ENCODE peak calls at places on chromosomes 6 and 20, in ten cellular contexts. One of them, this sample, is unnamed.

GRCh38 chr6:13406781-13407180 is 78.4 kb upstream of the TBC1D7 start:
- DNase-seq in HCT116: peak; percentile 16
- DNase-seq in H1: no peak
- DNase-seq in GM23338: no peak
- DNase-seq in GM23248: no peak
- DNase-seq in neuronal stem cell: no peak
- DNase-seq in astrocyte: no peak
- DNase-seq in IMR-90: no peak
- DNase-seq in H9: no peak
- DNase-seq in DND-41: no peak
- DNase-seq in this sample: no peak

GRCh38 chr6:13404115-13404891 is 76.0 kb upstream of the TBC1D7 start:
- DNase-seq in HCT116: no peak
- DNase-seq in H1: no peak
- DNase-seq in GM23338: no peak
- DNase-seq in GM23248: peak; percentile 68
- DNase-seq in neuronal stem cell: no peak
- DNase-seq in astrocyte: peak; percentile 76
- DNase-seq in IMR-90: peak; percentile 64
- DNase-seq in H9: no peak
- DNase-seq in DND-41: no peak
- DNase-seq in this sample: no peak

GRCh38 chr6:51300510-51300909 is 481.8 kb downstream of the TFAP2B start:
- DNase-seq in HCT116: no peak
- DNase-seq in H1: no peak
- DNase-seq in GM23338: no peak
- DNase-seq in GM23248: no peak
- DNase-seq in neuronal stem cell: no peak
- DNase-seq in astrocyte: no peak
- DNase-seq in IMR-90: no peak
- DNase-seq in H9: no peak
- DNase-seq in DND-41: no peak
- DNase-seq in this sample: no peak

GRCh38 chr6:81486234-81486633 is 266.2 kb downstream of the TENT5A start:
- DNase-seq in HCT116: no peak
- DNase-seq in H1: no peak
- DNase-seq in GM23338: no peak
- DNase-seq in GM23248: no peak
- DNase-seq in neuronal stem cell: no peak
- DNase-seq in astrocyte: no peak
- DNase-seq in IMR-90: no peak
- DNase-seq in H9: no peak
- DNase-seq in DND-41: no peak
- DNase-seq in this sample: no peak

GRCh38 chr20:53574259-53574789 is 19.3 kb downstream of the ZNF217 start:
- DNase-seq in HCT116: no peak
- DNase-seq in H1: no peak
- DNase-seq in GM23338: no peak
- DNase-seq in GM23248: no peak
- DNase-seq in neuronal stem cell: no peak
- DNase-seq in astrocyte: no peak
- DNase-seq in IMR-90: no peak
- DNase-seq in H9: no peak
- DNase-seq in DND-41: no peak
- DNase-seq in this sample: no peak

GRCh38 chr6:28212510-28213212 is 12.4 kb upstream of the ZSCAN9 start:
- DNase-seq in HCT116: peak; percentile 80
- DNase-seq in H1: peak; percentile 92
- DNase-seq in GM23338: peak; percentile 81
- DNase-seq in GM23248: peak; percentile 87
- DNase-seq in neuronal stem cell: peak; percentile 70
- DNase-seq in astrocyte: peak; percentile 76
- DNase-seq in IMR-90: peak; percentile 90
- DNase-seq in H9: peak; percentile 84
- DNase-seq in DND-41: no peak
- DNase-seq in this sample: peak; percentile 82

GRCh38 chr6:134550604-134551003 is 232.7 kb upstream of the SGK1 start:
- DNase-seq in HCT116: no peak
- DNase-seq in H1: no peak
- DNase-seq in GM23338: peak; percentile 50
- DNase-seq in GM23248: peak; percentile 48
- DNase-seq in neuronal stem cell: no peak
- DNase-seq in astrocyte: peak; percentile 91
- DNase-seq in IMR-90: peak; percentile 73
- DNase-seq in H9: no peak
- DNase-seq in DND-41: no peak
- DNase-seq in this sample: no peak

GRCh38 chr6:2951723-2952122 is 19.6 kb downstream of the SERPINB6 start:
- DNase-seq in HCT116: no peak
- DNase-seq in H1: no peak
- DNase-seq in GM23338: peak; percentile 35
- DNase-seq in GM23248: no peak
- DNase-seq in neuronal stem cell: no peak
- DNase-seq in astrocyte: no peak
- DNase-seq in IMR-90: no peak
- DNase-seq in H9: peak; percentile 41
- DNase-seq in DND-41: no peak
- DNase-seq in this sample: no peak

GRCh38 chr6:121260651-121261102 is 73.6 kb downstream of the TBC1D32 start:
- DNase-seq in HCT116: no peak
- DNase-seq in H1: no peak
- DNase-seq in GM23338: no peak
- DNase-seq in GM23248: peak; percentile 24
- DNase-seq in neuronal stem cell: no peak
- DNase-seq in astrocyte: peak; percentile 60
- DNase-seq in IMR-90: peak; percentile 35
- DNase-seq in H9: no peak
- DNase-seq in DND-41: no peak
- DNase-seq in this sample: no peak

GRCh38 chr6:160082627-160083026 is 39.0 kb upstream of the SLC22A1 start:
- DNase-seq in HCT116: no peak
- DNase-seq in H1: no peak
- DNase-seq in GM23338: no peak
- DNase-seq in GM23248: no peak
- DNase-seq in neuronal stem cell: no peak
- DNase-seq in astrocyte: no peak
- DNase-seq in IMR-90: no peak
- DNase-seq in H9: no peak
- DNase-seq in DND-41: no peak
- DNase-seq in this sample: no peak

GRCh38 chr6:108896111-108896661 is 48.0 kb downstream of the ARMC2 start:
- DNase-seq in HCT116: no peak
- DNase-seq in H1: no peak
- DNase-seq in GM23338: no peak
- DNase-seq in GM23248: peak; percentile 91
- DNase-seq in neuronal stem cell: no peak
- DNase-seq in astrocyte: peak; percentile 94
- DNase-seq in IMR-90: peak; percentile 92
- DNase-seq in H9: no peak
- DNase-seq in DND-41: no peak
- DNase-seq in this sample: no peak
- H2AFZ ChIP-seq in HCT116: no peak overlapping the region
- H2AFZ ChIP-seq in H1: no peak overlapping the region
- H2AFZ ChIP-seq in GM23338: peak overlapping the region; percentile 38
- H2AFZ ChIP-seq in GM23248: peak overlapping the region; percentile 47
- H2AFZ ChIP-seq in neuronal stem cell: peak overlapping the region; percentile 34
- H2AFZ ChIP-seq in astrocyte: peak overlapping the region; percentile 0
- H2AFZ ChIP-seq in IMR-90: no peak overlapping the region
- H2AFZ ChIP-seq in H9: no peak overlapping the region
- H2AFZ ChIP-seq in DND-41: no peak overlapping the region
- H2AFZ ChIP-seq in this sample: no peak overlapping the region

GRCh38 chr6:11747021-11747420 is 31.6 kb downstream of the ADTRP start:
- DNase-seq in HCT116: no peak
- DNase-seq in H1: no peak
- DNase-seq in GM23338: no peak
- DNase-seq in GM23248: no peak
- DNase-seq in neuronal stem cell: no peak
- DNase-seq in astrocyte: peak; percentile 47
- DNase-seq in IMR-90: no peak
- DNase-seq in H9: no peak
- DNase-seq in DND-41: no peak
- DNase-seq in this sample: no peak

GRCh38 chr6:11753798-11754197 is 24.8 kb downstream of the ADTRP start:
- DNase-seq in HCT116: no peak
- DNase-seq in H1: no peak
- DNase-seq in GM23338: no peak
- DNase-seq in GM23248: no peak
- DNase-seq in neuronal stem cell: no peak
- DNase-seq in astrocyte: no peak
- DNase-seq in IMR-90: no peak
- DNase-seq in H9: no peak
- DNase-seq in DND-41: no peak
- DNase-seq in this sample: no peak

GRCh38 chr6:11748591-11748990 is 30.0 kb downstream of the ADTRP start:
- DNase-seq in HCT116: no peak
- DNase-seq in H1: no peak
- DNase-seq in GM23338: no peak
- DNase-seq in GM23248: no peak
- DNase-seq in neuronal stem cell: no peak
- DNase-seq in astrocyte: no peak
- DNase-seq in IMR-90: no peak
- DNase-seq in H9: no peak
- DNase-seq in DND-41: no peak
- DNase-seq in this sample: no peak

GRCh38 chr6:11752350-11752749 is 26.3 kb downstream of the ADTRP start:
- DNase-seq in HCT116: no peak
- DNase-seq in H1: no peak
- DNase-seq in GM23338: no peak
- DNase-seq in GM23248: peak; percentile 38
- DNase-seq in neuronal stem cell: no peak
- DNase-seq in astrocyte: no peak
- DNase-seq in IMR-90: no peak
- DNase-seq in H9: no peak
- DNase-seq in DND-41: no peak
- DNase-seq in this sample: no peak

DNA sequence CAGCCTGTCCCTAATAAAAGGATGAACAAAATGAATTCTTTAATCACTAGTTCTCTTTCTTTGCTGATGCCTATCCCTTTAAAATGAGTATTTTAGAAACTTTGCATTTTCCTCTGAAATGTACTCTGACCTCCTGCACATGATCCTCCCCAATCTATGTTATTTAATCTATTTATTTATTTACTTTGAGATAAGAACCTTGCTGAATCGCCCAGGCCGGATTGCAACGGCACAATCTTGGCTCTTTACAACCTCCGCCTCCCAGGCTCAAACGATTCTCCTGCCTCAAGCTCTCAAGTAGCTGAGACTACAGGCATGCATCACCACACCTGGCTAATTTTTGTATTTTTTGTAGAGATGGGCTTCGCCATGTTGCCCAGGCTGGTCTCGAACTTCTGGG is 27.9 kb downstream of the ADTRP start:
- DNase-seq in HCT116: no peak
- DNase-seq in H1: no peak
- DNase-seq in GM23338: no peak
- DNase-seq in GM23248: no peak
- DNase-seq in neuronal stem cell: no peak
- DNase-seq in astrocyte: no peak
- DNase-seq in IMR-90: peak; percentile 32
- DNase-seq in H9: no peak
- DNase-seq in DND-41: no peak
- DNase-seq in this sample: no peak
- H2AFZ ChIP-seq in HCT116: no peak overlapping the region
- H2AFZ ChIP-seq in H1: no peak overlapping the region
- H2AFZ ChIP-seq in GM23338: peak overlapping the region; percentile 56
- H2AFZ ChIP-seq in GM23248: no peak overlapping the region
- H2AFZ ChIP-seq in neuronal stem cell: no peak overlapping the region
- H2AFZ ChIP-seq in astrocyte: no peak overlapping the region
- H2AFZ ChIP-seq in IMR-90: no peak overlapping the region
- H2AFZ ChIP-seq in H9: no peak overlapping the region
- H2AFZ ChIP-seq in DND-41: no peak overlapping the region
- H2AFZ ChIP-seq in this sample: no peak overlapping the region

GRCh38 chr6:100901582-100901981 is 20.5 kb upstream of the ASCC3 start:
- DNase-seq in HCT116: no peak
- DNase-seq in H1: no peak
- DNase-seq in GM23338: no peak
- DNase-seq in GM23248: no peak
- DNase-seq in neuronal stem cell: no peak
- DNase-seq in astrocyte: no peak
- DNase-seq in IMR-90: no peak
- DNase-seq in H9: no peak
- DNase-seq in DND-41: no peak
- DNase-seq in this sample: no peak

GRCh38 chr6:100904316-100904715 is 23.2 kb upstream of the ASCC3 start:
- DNase-seq in HCT116: no peak
- DNase-seq in H1: no peak
- DNase-seq in GM23338: no peak
- DNase-seq in GM23248: no peak
- DNase-seq in neuronal stem cell: no peak
- DNase-seq in astrocyte: no peak
- DNase-seq in IMR-90: no peak
- DNase-seq in H9: no peak
- DNase-seq in DND-41: no peak
- DNase-seq in this sample: no peak

GRCh38 chr6:100893743-100894142 is 12.6 kb upstream of the ASCC3 start:
- DNase-seq in HCT116: no peak
- DNase-seq in H1: no peak
- DNase-seq in GM23338: no peak
- DNase-seq in GM23248: no peak
- DNase-seq in neuronal stem cell: no peak
- DNase-seq in astrocyte: no peak
- DNase-seq in IMR-90: no peak
- DNase-seq in H9: no peak
- DNase-seq in DND-41: no peak
- DNase-seq in this sample: no peak

GRCh38 chr6:100897671-100898070 is 16.5 kb upstream of the ASCC3 start:
- DNase-seq in HCT116: no peak
- DNase-seq in H1: no peak
- DNase-seq in GM23338: no peak
- DNase-seq in GM23248: no peak
- DNase-seq in neuronal stem cell: no peak
- DNase-seq in astrocyte: no peak
- DNase-seq in IMR-90: no peak
- DNase-seq in H9: no peak
- DNase-seq in DND-41: no peak
- DNase-seq in this sample: no peak

DNA sequence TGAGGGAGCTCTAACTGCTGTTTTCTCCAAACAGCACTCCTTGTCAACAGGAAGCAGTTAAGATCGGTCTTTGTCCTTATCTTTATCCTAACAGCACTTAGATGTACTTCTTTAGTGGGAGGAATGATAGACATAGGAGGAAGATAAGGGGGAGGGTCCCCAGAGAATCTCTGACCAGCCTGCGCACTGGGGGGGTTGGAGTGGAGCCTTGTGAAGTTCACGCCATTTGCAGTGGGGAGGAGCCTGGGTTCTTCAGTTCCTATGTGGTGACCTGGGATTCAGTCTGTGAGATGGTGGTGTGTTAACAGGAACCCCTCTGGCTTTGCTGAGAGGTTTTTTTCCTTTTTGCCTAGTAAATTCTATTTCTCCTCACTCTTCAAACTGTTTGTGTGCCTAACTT is 18.1 kb upstream of the ASCC3 start:
- DNase-seq in HCT116: no peak
- DNase-seq in H1: no peak
- DNase-seq in GM23338: no peak
- DNase-seq in GM23248: no peak
- DNase-seq in neuronal stem cell: no peak
- DNase-seq in astrocyte: no peak
- DNase-seq in IMR-90: no peak
- DNase-seq in H9: no peak
- DNase-seq in DND-41: no peak
- DNase-seq in this sample: no peak
- H2AFZ ChIP-seq in HCT116: no peak overlapping the region
- H2AFZ ChIP-seq in H1: no peak overlapping the region
- H2AFZ ChIP-seq in GM23338: no peak overlapping the region
- H2AFZ ChIP-seq in GM23248: no peak overlapping the region
- H2AFZ ChIP-seq in neuronal stem cell: peak overlapping the region; percentile 45
- H2AFZ ChIP-seq in astrocyte: no peak overlapping the region
- H2AFZ ChIP-seq in IMR-90: no peak overlapping the region
- H2AFZ ChIP-seq in H9: no peak overlapping the region
- H2AFZ ChIP-seq in DND-41: no peak overlapping the region
- H2AFZ ChIP-seq in this sample: no peak overlapping the region

GRCh38 chr6:33204415-33205171 is at the start of gene HSD17B8:
- DNase-seq in HCT116: peak; percentile 82
- DNase-seq in H1: peak; percentile 98
- DNase-seq in GM23338: peak; percentile 98
- DNase-seq in GM23248: peak; percentile 97
- DNase-seq in neuronal stem cell: peak; percentile 89
- DNase-seq in astrocyte: peak; percentile 80
- DNase-seq in IMR-90: peak; percentile 86
- DNase-seq in H9: peak; percentile 95
- DNase-seq in DND-41: peak; percentile 90
- DNase-seq in this sample: peak; percentile 93
- H2AFZ ChIP-seq in HCT116: no peak within 1 kb of the TSS
- H2AFZ ChIP-seq in H1: peak within 1 kb of the TSS; percentile 42
- H2AFZ ChIP-seq in GM23338: peak within 1 kb of the TSS; percentile 93
- H2AFZ ChIP-seq in GM23248: peak within 1 kb of the TSS; percentile 44
- H2AFZ ChIP-seq in neuronal stem cell: peak within 1 kb of the TSS; percentile 58
- H2AFZ ChIP-seq in astrocyte: no peak within 1 kb of the TSS
- H2AFZ ChIP-seq in IMR-90: peak within 1 kb of the TSS; percentile 82
- H2AFZ ChIP-seq in H9: no peak within 1 kb of the TSS
- H2AFZ ChIP-seq in DND-41: peak within 1 kb of the TSS; percentile 64
- H2AFZ ChIP-seq in this sample: no peak within 1 kb of the TSS

This sample was measured in Karpas-422.